ENCODE peak calls at places on chromosomes 4 and X, in eight cellular contexts. C is neural progenitor cell, B is left lung, O is nephron progenitor cell, X is bronchial epithelial cell, V is RWPE1, J is GM10248, A is omental fat pad. U is an unnamed sample.

GRCh38 chr4:122898370-122899150 is 23.8 kb downstream of the NUDT6 start:
- DNase-seq in C (no peak), B (no peak), O (no peak), X (peak), V (peak), J (no peak), A (no peak), U (no peak)

GRCh38 chr4:7909966-7910720 is 29.5 kb downstream of the AFAP1 start:
- DNase-seq in C (peak), B (no peak), O (no peak), X (peak), V (no peak), J (no peak), A (no peak), U (no peak)

GRCh38 chr4:108030332-108030731 is 40.6 kb downstream of the HADH start:
- DNase-seq in C (peak), B (no peak), O (peak), X (peak), V (no peak), J (peak), A (no peak), U (no peak)

GRCh38 chr4:181820518-181820917 is 422.7 kb upstream of the TENM3 start:
- DNase-seq in C (no peak), B (no peak), O (no peak), X (no peak), V (no peak), J (no peak), A (no peak), U (no peak)

GRCh38 chrX:56800801-56801200 is 71.8 kb downstream of the NBDY start:
- DNase-seq in C (no peak), B (no peak), O (no peak), X (no peak), V (no peak), J (peak), A (no peak), U (no peak)

GRCh38 chrX:11557120-11557519 is 108.6 kb downstream of the ARHGAP6 start:
- DNase-seq in C (no peak), B (no peak), O (no peak), X (peak), V (peak), J (no peak), A (no peak), U (no peak)

GRCh38 chr4:140427919-140428471 is 547 bp upstream of the CLGN start:
- DNase-seq in C (no peak), B (no peak), O (no peak), X (peak), V (no peak), J (no peak), A (no peak), U (no peak)

GRCh38 chr4:41819621-41820020 is 71.1 kb upstream of the PHOX2B start:
- DNase-seq in C (no peak), B (no peak), O (no peak), X (no peak), V (no peak), J (no peak), A (no peak), U (no peak)

GRCh38 chr4:85496933-85497332 is 22.0 kb downstream of the ARHGAP24 start:
- DNase-seq in C (no peak), B (no peak), O (no peak), X (peak), V (peak), J (no peak), A (no peak), U (no peak)

GRCh38 chr4:141620715-141621114 is 15.7 kb upstream of the IL15 start:
- DNase-seq in C (no peak), B (no peak), O (no peak), X (no peak), V (no peak), J (no peak), A (no peak), U (no peak)

GRCh38 chr4:158299459-158300007 is 89.2 kb downstream of the TMEM144 start:
- DNase-seq in C (no peak), B (no peak), O (no peak), X (no peak), V (no peak), J (no peak), A (no peak), U (no peak)

GRCh38 chr4:86999244-86999643 is 64.4 kb downstream of the AFF1 start:
- DNase-seq in C (no peak), B (no peak), O (no peak), X (no peak), V (no peak), J (no peak), A (no peak), U (no peak)

GRCh38 chr4:18278244-18278643 is 256.7 kb upstream of the LCORL start:
- DNase-seq in C (no peak), B (no peak), O (no peak), X (no peak), V (no peak), J (no peak), A (no peak), U (no peak)

GRCh38 chr4:75769044-75769443 is 44.7 kb downstream of the USO1 start:
- DNase-seq in C (no peak), B (no peak), O (no peak), X (no peak), V (no peak), J (no peak), A (no peak), U (no peak)

GRCh38 chrX:117995378-117995777 is 121.2 kb downstream of the KLHL13 start:
- DNase-seq in C (no peak), B (no peak), O (no peak), X (peak), V (no peak), J (no peak), A (no peak), U (no peak)

GRCh38 chrX:118000518-118000917 is 116.1 kb downstream of the KLHL13 start:
- DNase-seq in C (no peak), B (no peak), O (no peak), X (no peak), V (no peak), J (no peak), A (no peak), U (no peak)

GRCh38 chrX:117996408-117996807 is 120.2 kb downstream of the KLHL13 start:
- DNase-seq in C (no peak), B (no peak), O (no peak), X (peak), V (peak), J (no peak), A (no peak), U (no peak)

GRCh38 chrX:117998171-117998570 is 118.4 kb downstream of the KLHL13 start:
- DNase-seq in C (no peak), B (no peak), O (no peak), X (no peak), V (no peak), J (no peak), A (no peak), U (no peak)

GRCh38 chrX:117996918-117997480 is 119.6 kb downstream of the KLHL13 start:
- DNase-seq in C (no peak), B (no peak), O (no peak), X (peak), V (peak), J (no peak), A (no peak), U (no peak)
- TF ChIP-seq CTCF in C (peak), B (no peak), O (no peak), X (peak), V (peak), J (peak), A (no peak), U (no peak)

DNA sequence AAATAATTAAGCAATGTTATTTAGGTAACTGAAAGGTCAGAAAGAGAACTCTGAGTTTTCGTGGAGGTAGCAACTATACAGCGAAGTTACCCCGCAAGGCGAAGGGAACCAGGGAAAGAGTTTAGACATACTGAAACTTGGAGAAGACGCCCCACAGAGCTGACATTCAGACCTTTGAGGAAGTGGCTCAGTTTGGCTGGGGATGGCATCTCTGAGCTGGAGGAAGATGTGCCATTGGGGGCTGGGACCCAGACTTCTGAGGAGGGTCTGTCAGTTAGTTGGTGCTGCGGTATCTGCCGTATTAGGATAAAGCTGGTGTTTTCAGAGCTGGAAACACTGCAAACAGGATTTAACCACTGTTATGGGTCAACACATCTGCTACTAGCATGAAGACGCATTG is 156.6 kb downstream of the ANKRD50 start:
- DNase-seq in C (no peak), B (no peak), O (no peak), X (no peak), V (no peak), J (no peak), A (no peak), U (no peak)
- TF ChIP-seq CTCF in C (no peak), B (no peak), O (no peak), X (no peak), V (no peak), J (no peak), A (no peak), U (no peak)

GRCh38 chrX:96684339-96685204 is at the start of gene DIAPH2:
- DNase-seq in C (peak), B (peak), O (peak), X (peak), V (peak), J (peak), A (peak), U (peak)
- TF ChIP-seq CTCF in C (peak), B (peak), O (no peak), X (peak), V (no peak), J (no peak), A (no peak), U (peak)

DNA sequence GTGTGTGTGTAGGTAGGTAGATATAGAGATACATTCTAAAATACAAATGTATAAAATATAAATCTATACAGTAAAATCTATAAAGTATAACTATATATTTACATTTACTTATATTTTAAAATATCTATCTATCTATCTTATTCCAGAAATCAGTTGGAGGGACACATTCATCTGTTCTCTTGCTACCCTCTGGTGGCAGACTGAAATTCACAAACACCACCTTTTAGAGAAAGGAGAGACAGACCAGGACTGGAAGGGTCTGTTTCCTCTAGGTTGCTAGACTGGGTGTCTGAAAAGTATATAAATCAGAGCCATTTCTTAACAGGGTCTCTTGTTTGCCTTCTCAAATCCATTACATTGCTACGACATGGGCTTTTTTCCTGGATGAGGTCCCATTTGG is 343.0 kb downstream of the OPHN1 start:
- DNase-seq in C (no peak), B (no peak), O (no peak), X (no peak), V (no peak), J (no peak), A (no peak), U (no peak)
- TF ChIP-seq CTCF in C (peak), B (no peak), O (no peak), X (no peak), V (no peak), J (no peak), A (no peak), U (no peak)

GRCh38 chr4:89290727-89291126 is 16.9 kb downstream of the GPRIN3 start:
- DNase-seq in C (no peak), B (no peak), O (no peak), X (no peak), V (no peak), J (no peak), A (no peak), U (no peak)

GRCh38 chr4:89294583-89295244 is 12.9 kb downstream of the GPRIN3 start:
- DNase-seq in C (no peak), B (no peak), O (no peak), X (no peak), V (no peak), J (peak), A (no peak), U (no peak)

GRCh38 chr4:89296399-89296798 is 11.2 kb downstream of the GPRIN3 start:
- DNase-seq in C (no peak), B (no peak), O (no peak), X (no peak), V (no peak), J (no peak), A (no peak), U (no peak)

GRCh38 chr4:89295415-89295927 is 12.1 kb downstream of the GPRIN3 start:
- DNase-seq in C (no peak), B (no peak), O (no peak), X (no peak), V (no peak), J (no peak), A (no peak), U (no peak)

GRCh38 chr4:89293299-89293698 is 14.3 kb downstream of the GPRIN3 start:
- DNase-seq in C (no peak), B (no peak), O (no peak), X (no peak), V (no peak), J (no peak), A (no peak), U (no peak)
- TF ChIP-seq CTCF in C (no peak), B (no peak), O (no peak), X (no peak), V (no peak), J (no peak), A (no peak), U (no peak)

GRCh38 chr4:132818091-132818490 is 331.0 kb upstream of the PCDH10 start:
- DNase-seq in C (peak), B (no peak), O (peak), X (no peak), V (no peak), J (no peak), A (no peak), U (peak)
- TF ChIP-seq CTCF in C (peak), B (no peak), O (peak), X (no peak), V (no peak), J (no peak), A (no peak), U (peak)

GRCh38 chr4:36386691-36387090 is 105.3 kb downstream of the DTHD1 start:
- DNase-seq in C (no peak), B (no peak), O (no peak), X (no peak), V (no peak), J (no peak), A (no peak), U (no peak)
- TF ChIP-seq CTCF in C (peak), B (no peak), O (no peak), X (no peak), V (no peak), J (no peak), A (no peak), U (peak)